ENCODE peak calls at places on chromosomes 7 and 10, in six cellular contexts. J, L, O, F, U and N are unnamed samples.

GRCh38 chr10:78470267-78471103 is 436.8 kb downstream of the RPS24 start:
- DNase-seq in U (no peak), L (no peak), J (no peak), F (peak; percentile 62), O (no peak), N (no peak)

GRCh38 chr7:54824655-54825054 is 65.6 kb upstream of the SEC61G start:
- DNase-seq in J (no peak), U (no peak), L (no peak), F (no peak), O (no peak), N (no peak)

GRCh38 chr10:74047871-74048270 is 50.0 kb downstream of the VCL start:
- DNase-seq in U (no peak), O (no peak), L (no peak), J (no peak), F (no peak), N (no peak)

GRCh38 chr7:108650487-108650886 is 80.8 kb downstream of the DNAJB9 start:
- DNase-seq in L (no peak), U (no peak), J (no peak), O (no peak), F (no peak), N (no peak)

GRCh38 chr10:47244560-47245500 is 55.2 kb upstream of the GDF10 start:
- DNase-seq in L (no peak), J (no peak), F (no peak), O (no peak), U (no peak), N (no peak)

GRCh38 chr7:50446542-50446960 is 3.6 kb downstream of the FIGNL1 start:
- DNase-seq in O (no peak), L (peak; percentile 79), F (no peak), U (no peak), J (no peak), N (no peak)

GRCh38 chr7:103551006-103551405 is 105.0 kb upstream of the SLC26A5 start:
- DNase-seq in F (no peak), U (no peak), J (no peak), O (no peak), L (no peak), N (no peak)

GRCh38 chr10:44619975-44620374 is 235.1 kb upstream of the CXCL12 start:
- DNase-seq in J (no peak), F (no peak), O (no peak), U (no peak), L (no peak), N (no peak)

GRCh38 chr10:111267673-111268072 is 190.8 kb downstream of the ADRA2A start:
- DNase-seq in L (no peak), F (no peak), U (no peak), O (no peak), J (no peak), N (peak; percentile 21)

GRCh38 chr7:138460649-138461607 is 869 bp downstream of the TRIM24 start:
- DNase-seq in U (peak; percentile 85), O (peak; percentile 81), J (peak; percentile 43), F (peak; percentile 89), L (peak; percentile 66), N (peak; percentile 58)

GRCh38 chr7:141575654-141576448 is 24.6 kb downstream of the AGK start:
- DNase-seq in J (no peak), L (no peak), O (no peak), F (no peak), U (no peak), N (no peak)

GRCh38 chr10:88227342-88228018 is 355.6 kb downstream of the RNLS start:
- DNase-seq in J (no peak), L (no peak), U (no peak), F (peak; percentile 26), O (no peak), N (peak; percentile 11)

GRCh38 chr7:105916603-105917002 is 40.2 kb upstream of the ATXN7L1 start:
- DNase-seq in O (no peak), F (no peak), J (no peak), U (no peak), L (no peak), N (no peak)

DNA sequence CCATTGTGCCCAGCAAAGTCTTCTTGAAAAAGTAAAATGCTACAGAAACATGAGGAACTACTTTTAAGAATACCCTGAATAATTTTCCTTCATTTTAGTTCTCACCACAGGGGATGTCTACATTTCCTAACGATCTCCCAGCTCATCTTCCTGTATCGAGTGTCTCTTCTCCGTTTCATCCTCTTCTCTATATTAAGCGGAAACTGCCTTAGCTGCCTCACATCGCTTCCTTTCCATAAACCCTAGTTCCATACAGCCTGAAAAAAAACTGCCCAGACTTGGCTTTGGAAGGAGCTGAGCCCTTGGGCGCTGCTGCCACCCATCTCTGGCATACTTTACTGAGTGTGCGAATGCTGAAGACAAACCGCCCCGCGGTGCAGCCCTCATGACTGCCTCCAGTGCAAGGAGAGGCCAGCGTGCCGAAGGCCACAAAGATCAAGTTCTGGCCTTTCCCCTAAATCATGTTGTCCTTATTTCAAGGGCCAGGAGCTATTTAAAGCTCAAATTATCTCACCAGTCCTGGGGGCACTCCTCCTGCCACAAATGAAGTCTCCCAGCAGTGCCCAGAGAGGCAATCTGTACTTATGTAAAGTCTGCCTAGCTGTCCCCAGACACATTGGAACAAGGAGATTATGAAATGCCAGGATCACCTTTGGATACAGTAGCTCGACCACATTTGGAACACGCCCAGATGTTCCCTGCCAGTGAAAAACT is 25.2 kb downstream of the YWHAG start:
- DNase-seq in F (no peak), L (no peak), U (no peak), J (no peak), O (no peak), N (peak; percentile 13)
- H3K4me3 ChIP-seq in F (no peak overlapping the region), L (no peak overlapping the region), U (no peak overlapping the region), J (no peak overlapping the region), O (no peak overlapping the region), N (no peak overlapping the region)

GRCh38 chr7:112798199-112799159 is 8.3 kb upstream of the TMEM168 start:
- DNase-seq in J (no peak), U (no peak), L (no peak), O (no peak), F (no peak), N (no peak)
- H3K27me3 ChIP-seq in J (no peaks in the 10 kb centered on the region), U (no peaks in the 10 kb centered on the region), L (no peaks in the 10 kb centered on the region), O (no peaks in the 10 kb centered on the region), F (no peaks in the 10 kb centered on the region), N (no peaks in the 10 kb centered on the region)

GRCh38 chr10:15539262-15539661 is 168.2 kb upstream of the FAM171A1 start:
- DNase-seq in U (no peak), J (no peak), O (no peak), L (no peak), F (no peak), N (no peak)
- H3K4me3 ChIP-seq in U (no peak overlapping the region), J (no peak overlapping the region), O (no peak overlapping the region), L (no peak overlapping the region), F (no peak overlapping the region), N (no peak overlapping the region)

DNA sequence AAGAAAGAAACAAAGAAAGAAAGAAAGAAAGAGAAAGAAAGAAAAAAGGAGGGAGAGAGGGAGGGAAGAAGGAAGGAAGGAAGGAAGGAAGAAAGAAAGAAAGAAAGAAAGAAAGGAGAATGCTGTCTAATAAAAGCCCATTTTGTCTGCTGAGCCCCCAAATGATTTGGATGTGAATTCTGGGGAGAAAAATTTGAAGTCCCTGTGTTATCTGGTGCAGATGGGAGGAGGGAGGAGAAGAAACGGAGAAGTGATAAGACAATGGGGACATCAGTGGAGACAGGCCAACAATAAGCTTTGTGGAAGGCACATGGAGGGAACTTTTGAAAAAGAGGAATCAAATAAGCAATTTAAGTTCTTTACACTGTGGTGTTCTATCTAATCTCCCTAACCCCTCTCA is 24.6 kb upstream of the TMEM273 start:
- DNase-seq in J (peak; percentile 1), L (no peak), F (no peak), O (no peak), U (no peak), N (no peak)
- H3K27me3 ChIP-seq in J (no peaks in the 10 kb centered on the region), L (no peaks in the 10 kb centered on the region), F (no peaks in the 10 kb centered on the region), O (no peaks in the 10 kb centered on the region), U (no peaks in the 10 kb centered on the region), N (no peaks in the 10 kb centered on the region)

GRCh38 chr10:113626809-113627370 is 37.0 kb downstream of the NRAP start:
- DNase-seq in U (no peak), F (no peak), O (no peak), J (no peak), L (no peak), N (no peak)
- H3K4me3 ChIP-seq in U (no peak overlapping the region), F (no peak overlapping the region), O (no peak overlapping the region), J (no peak overlapping the region), L (no peak overlapping the region), N (no peak overlapping the region)